ENCODE peak calls at places on chromosomes 4 and X, in seven cellular contexts. One of them, this sample, is unnamed.

GRCh38 chr4:45482346-45482745 is 641.5 kb downstream of the GABRG1 start:
- DNase-seq in AG08396: no peak
- DNase-seq in NCI-H2081: no peak
- DNase-seq in stimulated activated CD4-positive, alpha-beta T cell treated with anti-CD3 and anti-CD28 coated beads, Interleukin-2, amount 100 ng/mL, for 48 hours: no peak
- DNase-seq in fibroblast of mammary gland: no peak
- DNase-seq in astrocyte of the cerebellum: no peak
- DNase-seq in Right ventricle myocardium superior: no peak
- DNase-seq in this sample: no peak

GRCh38 chr4:137609693-137610450 is 77.6 kb upstream of the PCDH18 start:
- DNase-seq in AG08396: peak; percentile 45
- DNase-seq in NCI-H2081: no peak
- DNase-seq in stimulated activated CD4-positive, alpha-beta T cell treated with anti-CD3 and anti-CD28 coated beads, Interleukin-2, amount 100 ng/mL, for 48 hours: no peak
- DNase-seq in fibroblast of mammary gland: peak; percentile 39
- DNase-seq in astrocyte of the cerebellum: no peak
- DNase-seq in Right ventricle myocardium superior: no peak
- DNase-seq in this sample: no peak

GRCh38 chr4:74474345-74475099 is 29.6 kb downstream of the AREG start:
- DNase-seq in AG08396: peak; percentile 23
- DNase-seq in NCI-H2081: no peak
- DNase-seq in stimulated activated CD4-positive, alpha-beta T cell treated with anti-CD3 and anti-CD28 coated beads, Interleukin-2, amount 100 ng/mL, for 48 hours: no peak
- DNase-seq in fibroblast of mammary gland: peak; percentile 73
- DNase-seq in astrocyte of the cerebellum: no peak
- DNase-seq in Right ventricle myocardium superior: no peak
- DNase-seq in this sample: no peak

GRCh38 chr4:69532886-69533506 is 37.3 kb upstream of the UGT2B4 start:
- DNase-seq in AG08396: no peak
- DNase-seq in NCI-H2081: no peak
- DNase-seq in stimulated activated CD4-positive, alpha-beta T cell treated with anti-CD3 and anti-CD28 coated beads, Interleukin-2, amount 100 ng/mL, for 48 hours: no peak
- DNase-seq in fibroblast of mammary gland: no peak
- DNase-seq in astrocyte of the cerebellum: no peak
- DNase-seq in Right ventricle myocardium superior: no peak
- DNase-seq in this sample: no peak

GRCh38 chr4:55510685-55511084 is 36.0 kb downstream of the CLOCK start:
- DNase-seq in AG08396: no peak
- DNase-seq in NCI-H2081: no peak
- DNase-seq in stimulated activated CD4-positive, alpha-beta T cell treated with anti-CD3 and anti-CD28 coated beads, Interleukin-2, amount 100 ng/mL, for 48 hours: no peak
- DNase-seq in fibroblast of mammary gland: no peak
- DNase-seq in astrocyte of the cerebellum: no peak
- DNase-seq in Right ventricle myocardium superior: no peak
- DNase-seq in this sample: no peak

GRCh38 chr4:16598241-16599224 is 299.9 kb downstream of the LDB2 start:
- DNase-seq in AG08396: peak; percentile 22
- DNase-seq in NCI-H2081: no peak
- DNase-seq in stimulated activated CD4-positive, alpha-beta T cell treated with anti-CD3 and anti-CD28 coated beads, Interleukin-2, amount 100 ng/mL, for 48 hours: no peak
- DNase-seq in fibroblast of mammary gland: peak; percentile 60
- DNase-seq in astrocyte of the cerebellum: no peak
- DNase-seq in Right ventricle myocardium superior: no peak
- DNase-seq in this sample: no peak

GRCh38 chr4:151408630-151409469 is at the start of gene FHIP1A:
- DNase-seq in AG08396: peak; percentile 67
- DNase-seq in NCI-H2081: peak; percentile 87
- DNase-seq in stimulated activated CD4-positive, alpha-beta T cell treated with anti-CD3 and anti-CD28 coated beads, Interleukin-2, amount 100 ng/mL, for 48 hours: peak; percentile 60
- DNase-seq in fibroblast of mammary gland: peak; percentile 59
- DNase-seq in astrocyte of the cerebellum: peak; percentile 46
- DNase-seq in Right ventricle myocardium superior: peak; percentile 76
- DNase-seq in this sample: peak; percentile 75

GRCh38 chr4:113657834-113658233 is 103.7 kb downstream of the CAMK2D start:
- DNase-seq in AG08396: no peak
- DNase-seq in NCI-H2081: peak; percentile 2
- DNase-seq in stimulated activated CD4-positive, alpha-beta T cell treated with anti-CD3 and anti-CD28 coated beads, Interleukin-2, amount 100 ng/mL, for 48 hours: no peak
- DNase-seq in fibroblast of mammary gland: peak; percentile 74
- DNase-seq in astrocyte of the cerebellum: no peak
- DNase-seq in Right ventricle myocardium superior: no peak
- DNase-seq in this sample: no peak

GRCh38 chr4:128471576-128471975 is 184.0 kb upstream of the PGRMC2 start:
- DNase-seq in AG08396: no peak
- DNase-seq in NCI-H2081: no peak
- DNase-seq in stimulated activated CD4-positive, alpha-beta T cell treated with anti-CD3 and anti-CD28 coated beads, Interleukin-2, amount 100 ng/mL, for 48 hours: no peak
- DNase-seq in fibroblast of mammary gland: no peak
- DNase-seq in astrocyte of the cerebellum: no peak
- DNase-seq in Right ventricle myocardium superior: no peak
- DNase-seq in this sample: no peak

GRCh38 chr4:87525636-87526035 is 3.5 kb downstream of the SPARCL1 start:
- DNase-seq in AG08396: no peak
- DNase-seq in NCI-H2081: no peak
- DNase-seq in stimulated activated CD4-positive, alpha-beta T cell treated with anti-CD3 and anti-CD28 coated beads, Interleukin-2, amount 100 ng/mL, for 48 hours: no peak
- DNase-seq in fibroblast of mammary gland: peak; percentile 67
- DNase-seq in astrocyte of the cerebellum: no peak
- DNase-seq in Right ventricle myocardium superior: no peak
- DNase-seq in this sample: no peak

GRCh38 chrX:14095702-14096101 is 66.0 kb upstream of the GEMIN8 start:
- DNase-seq in AG08396: peak; percentile 56
- DNase-seq in NCI-H2081: no peak
- DNase-seq in stimulated activated CD4-positive, alpha-beta T cell treated with anti-CD3 and anti-CD28 coated beads, Interleukin-2, amount 100 ng/mL, for 48 hours: peak; percentile 5
- DNase-seq in fibroblast of mammary gland: peak; percentile 69
- DNase-seq in astrocyte of the cerebellum: peak; percentile 33
- DNase-seq in Right ventricle myocardium superior: peak; percentile 30
- DNase-seq in this sample: peak; percentile 1

GRCh38 chr4:112604590-112604989 is 32.1 kb downstream of the ZGRF1 start:
- DNase-seq in AG08396: peak; percentile 63
- DNase-seq in NCI-H2081: peak; percentile 24
- DNase-seq in stimulated activated CD4-positive, alpha-beta T cell treated with anti-CD3 and anti-CD28 coated beads, Interleukin-2, amount 100 ng/mL, for 48 hours: peak; percentile 14
- DNase-seq in fibroblast of mammary gland: peak; percentile 66
- DNase-seq in astrocyte of the cerebellum: peak; percentile 57
- DNase-seq in Right ventricle myocardium superior: no peak
- DNase-seq in this sample: no peak

GRCh38 chr4:124202106-124202505 is 510.4 kb downstream of the ANKRD50 start:
- DNase-seq in AG08396: no peak
- DNase-seq in NCI-H2081: no peak
- DNase-seq in stimulated activated CD4-positive, alpha-beta T cell treated with anti-CD3 and anti-CD28 coated beads, Interleukin-2, amount 100 ng/mL, for 48 hours: no peak
- DNase-seq in fibroblast of mammary gland: peak; percentile 70
- DNase-seq in astrocyte of the cerebellum: no peak
- DNase-seq in Right ventricle myocardium superior: peak; percentile 37
- DNase-seq in this sample: no peak

GRCh38 chrX:23554304-23554703 is 113.0 kb upstream of the PRDX4 start:
- DNase-seq in AG08396: peak; percentile 6
- DNase-seq in NCI-H2081: peak; percentile 38
- DNase-seq in stimulated activated CD4-positive, alpha-beta T cell treated with anti-CD3 and anti-CD28 coated beads, Interleukin-2, amount 100 ng/mL, for 48 hours: no peak
- DNase-seq in fibroblast of mammary gland: peak; percentile 56
- DNase-seq in astrocyte of the cerebellum: peak; percentile 20
- DNase-seq in Right ventricle myocardium superior: no peak
- DNase-seq in this sample: no peak